ENCODE peak calls at places on chromosomes 12 and 14, in eight cellular contexts. U is DMS79; W is EH; J is nephron progenitor cell; M is stimulated activated CD8-positive, alpha-beta memory T cell treated with anti-CD3 and anti-CD28 coated beads, Interleukin-12 subunit alpha, Interleukin-12 subunit beta, amount 100 ng/mL, for 1 hour; P is neuronal stem cell; V is GM10248; L is fibroblast of the aortic adventitia. A is an unnamed sample.

GRCh38 chr12:103268831-103269514 is 226.8 kb downstream of the C12orf42 start:
- DNase-seq in P (no peak), L (no peak), U (peak; percentile 98), M (no peak), W (no peak), V (no peak), J (no peak), A (no peak)

GRCh38 chr12:132109741-132110140 is 34.4 kb downstream of the DDX51 start:
- DNase-seq in M (no peak), U (no peak), J (no peak), V (no peak), L (no peak), W (peak; percentile 15), P (no peak), A (no peak)

GRCh38 chr14:45610303-45610702 is 357.3 kb upstream of the MIS18BP1 start:
- DNase-seq in M (no peak), L (no peak), U (peak; percentile 47), P (peak; percentile 17), J (no peak), V (no peak), W (peak; percentile 37), A (peak; percentile 9)

GRCh38 chr12:29614926-29615325 is 117.4 kb upstream of the OVCH1 start:
- DNase-seq in L (peak; percentile 69), W (peak; percentile 35), M (no peak), P (no peak), U (no peak), V (no peak), J (no peak), A (no peak)

GRCh38 chr14:50344831-50345563 is 32.9 kb downstream of the DMAC2L start:
- DNase-seq in J (no peak), P (no peak), L (no peak), V (no peak), U (no peak), W (peak; percentile 86), M (no peak), A (peak; percentile 63)

GRCh38 chr12:86660488-86661171 is 404.4 kb upstream of the MGAT4C start:
- DNase-seq in M (no peak), W (peak; percentile 28), J (no peak), L (peak; percentile 41), V (no peak), U (no peak), P (no peak), A (peak; percentile 84)

GRCh38 chr12:131673519-131674265 is 37.2 kb upstream of the SFSWAP start:
- DNase-seq in P (no peak), V (no peak), M (no peak), L (peak; percentile 6), U (no peak), W (peak; percentile 7), J (no peak), A (peak; percentile 54)

GRCh38 chr12:108333898-108334699 is 5.0 kb downstream of the CMKLR1 start:
- DNase-seq in L (no peak), U (no peak), W (peak; percentile 34), V (peak; percentile 60), M (no peak), P (no peak), J (no peak), A (peak; percentile 63)

GRCh38 chr12:45581112-45581511 is 148.4 kb upstream of the ARID2 start:
- DNase-seq in U (no peak), V (no peak), J (no peak), P (no peak), W (no peak), M (no peak), L (no peak), A (no peak)

GRCh38 chr14:22071001-22071400 is 397.4 kb upstream of the OR4E1 start:
- DNase-seq in V (peak; percentile 23), L (no peak), U (no peak), P (no peak), M (peak; percentile 12), J (no peak), W (no peak), A (no peak)

GRCh38 chr12:63875703-63876102 is 31.2 kb downstream of the SRGAP1 start:
- DNase-seq in W (no peak), P (no peak), J (no peak), V (no peak), U (no peak), M (no peak), L (no peak), A (no peak)

GRCh38 chr14:35949933-35950332 is 123.8 kb downstream of the BRMS1L start:
- DNase-seq in L (no peak), J (no peak), U (peak; percentile 94), P (peak; percentile 67), V (no peak), M (no peak), W (no peak), A (peak; percentile 12)

GRCh38 chr12:123267991-123268843 is 3.4 kb downstream of the CDK2AP1 start:
- DNase-seq in V (peak; percentile 27), U (peak; percentile 77), J (no peak), L (no peak), W (peak; percentile 13), M (no peak), P (no peak), A (no peak)

GRCh38 chr12:5038781-5039311 is 4.8 kb upstream of the KCNA5 start:
- DNase-seq in M (no peak), J (no peak), V (no peak), P (no peak), L (no peak), W (no peak), U (no peak), A (no peak)

GRCh38 chr12:130307859-130308258 is 29.8 kb upstream of the PIWIL1 start:
- DNase-seq in V (no peak), U (no peak), J (no peak), P (no peak), W (no peak), L (no peak), M (no peak), A (no peak)

GRCh38 chr14:74552623-74553022 is 59.1 kb downstream of the ISCA2 start:
- DNase-seq in P (no peak), M (no peak), U (no peak), V (no peak), W (peak; percentile 51), L (peak; percentile 55), J (no peak), A (no peak)

GRCh38 chr12:130796985-130797686 is 41.9 kb downstream of the STX2 start:
- DNase-seq in P (no peak), U (no peak), J (no peak), V (peak; percentile 59), W (no peak), M (no peak), L (no peak), A (no peak)

GRCh38 chr14:103597623-103598372 is 31.2 kb upstream of the KLC1 start:
- DNase-seq in V (no peak), P (no peak), J (no peak), U (no peak), L (peak; percentile 81), W (peak; percentile 90), M (no peak), A (peak; percentile 84)

GRCh38 chr14:28116716-28117115 is 649.9 kb upstream of the FOXG1 start:
- DNase-seq in M (no peak), V (no peak), U (no peak), L (no peak), J (no peak), P (no peak), W (no peak), A (no peak)

GRCh38 chr14:67416810-67417209 is 4.8 kb upstream of the PLEK2 start:
- DNase-seq in U (no peak), L (no peak), J (no peak), P (no peak), M (no peak), W (no peak), V (no peak), A (no peak)

GRCh38 chr12:22684526-22685118 is 59.7 kb downstream of the ETNK1 start:
- DNase-seq in M (no peak), V (no peak), W (peak; percentile 59), U (no peak), L (peak; percentile 73), P (peak; percentile 27), J (no peak), A (peak; percentile 47)